ENCODE peak calls at places on chromosome 13, in seven cellular contexts. Q is colonic mucosa, S is fibroblast of the aortic adventitia, I is adrenal gland, Z is GM10248, H is Calu3, K is endothelial cell. O is an unnamed sample.

GRCh38 chr13:75544681-75545333 is 4.8 kb upstream of the UCHL3 start:
- DNase-seq in Z (no peak), K (no peak), H (no peak), S (peak), Q (no peak), I (peak), O (no peak)

GRCh38 chr13:59261928-59262488 is 901.7 kb downstream of the DIAPH3 start:
- DNase-seq in Z (no peak), K (peak), Q (no peak), H (no peak), S (peak), I (no peak), O (no peak)

GRCh38 chr13:94548382-94549240 is 47.3 kb downstream of the TGDS start:
- DNase-seq in Q (peak), Z (peak), K (peak), I (peak), H (peak), S (peak), O (no peak)

GRCh38 chr13:50208826-50209335 is 193.6 kb downstream of the KCNRG start:
- DNase-seq in S (peak), K (peak), H (peak), Q (peak), I (peak), Z (peak), O (no peak)

GRCh38 chr13:73416093-73416492 is 357.3 kb downstream of the KLF5 start:
- DNase-seq in Q (no peak), H (no peak), K (no peak), S (no peak), I (no peak), Z (no peak), O (no peak)

GRCh38 chr13:52085416-52085815 is 43.5 kb downstream of the NEK5 start:
- DNase-seq in Q (no peak), K (no peak), H (no peak), I (no peak), S (peak), Z (no peak), O (no peak)

GRCh38 chr13:31908696-31909386 is 122.7 kb upstream of the FRY start:
- DNase-seq in S (peak), Q (no peak), Z (no peak), H (no peak), I (no peak), K (no peak), O (no peak)

GRCh38 chr13:90591927-90592268 is 755.6 kb upstream of the MIR17HG start:
- DNase-seq in Z (no peak), I (no peak), Q (no peak), S (no peak), K (peak), H (no peak), O (no peak)

GRCh38 chr13:23455401-23456185 is 22.1 kb upstream of the SACS start:
- DNase-seq in Q (no peak), S (no peak), I (no peak), K (no peak), Z (no peak), H (no peak), O (no peak)

GRCh38 chr13:114099191-114099590 is 33.2 kb downstream of the RASA3 start:
- DNase-seq in I (peak), Z (peak), K (no peak), S (peak), Q (peak), H (peak), O (peak)

GRCh38 chr13:87678353-87678752 is 7.2 kb downstream of the SLITRK5 start:
- DNase-seq in I (no peak), Q (no peak), H (no peak), K (no peak), S (no peak), Z (peak), O (no peak)

GRCh38 chr13:97003071-97003470 is 8.8 kb upstream of the OXGR1 start:
- DNase-seq in I (no peak), K (no peak), Z (no peak), Q (no peak), H (no peak), S (no peak), O (no peak)

GRCh38 chr13:30370146-30370545 is 52.1 kb upstream of the UBE2L5 start:
- DNase-seq in K (no peak), Z (no peak), S (no peak), I (no peak), H (no peak), Q (no peak), O (no peak)

GRCh38 chr13:33229446-33230177 is 55.9 kb downstream of the STARD13 start:
- DNase-seq in H (no peak), Q (no peak), Z (no peak), K (no peak), S (no peak), I (no peak), O (no peak)

GRCh38 chr13:42970824-42971669 is 21.0 kb downstream of the EPSTI1 start:
- DNase-seq in H (peak), K (peak), S (peak), Z (peak), I (no peak), Q (peak), O (no peak)
- TF ChIP-seq CTCF in H (no peak), K (peak), S (peak), Z (peak), I (peak), Q (peak), O (peak)

GRCh38 chr13:28718538-28719226 is at the start of gene SLC46A3:
- DNase-seq in S (peak), I (peak), Z (peak), K (peak), Q (peak), H (peak), O (peak)
- TF ChIP-seq CTCF in S (peak), I (no peak), Z (peak), K (no peak), Q (no peak), H (no peak), O (peak)

DNA sequence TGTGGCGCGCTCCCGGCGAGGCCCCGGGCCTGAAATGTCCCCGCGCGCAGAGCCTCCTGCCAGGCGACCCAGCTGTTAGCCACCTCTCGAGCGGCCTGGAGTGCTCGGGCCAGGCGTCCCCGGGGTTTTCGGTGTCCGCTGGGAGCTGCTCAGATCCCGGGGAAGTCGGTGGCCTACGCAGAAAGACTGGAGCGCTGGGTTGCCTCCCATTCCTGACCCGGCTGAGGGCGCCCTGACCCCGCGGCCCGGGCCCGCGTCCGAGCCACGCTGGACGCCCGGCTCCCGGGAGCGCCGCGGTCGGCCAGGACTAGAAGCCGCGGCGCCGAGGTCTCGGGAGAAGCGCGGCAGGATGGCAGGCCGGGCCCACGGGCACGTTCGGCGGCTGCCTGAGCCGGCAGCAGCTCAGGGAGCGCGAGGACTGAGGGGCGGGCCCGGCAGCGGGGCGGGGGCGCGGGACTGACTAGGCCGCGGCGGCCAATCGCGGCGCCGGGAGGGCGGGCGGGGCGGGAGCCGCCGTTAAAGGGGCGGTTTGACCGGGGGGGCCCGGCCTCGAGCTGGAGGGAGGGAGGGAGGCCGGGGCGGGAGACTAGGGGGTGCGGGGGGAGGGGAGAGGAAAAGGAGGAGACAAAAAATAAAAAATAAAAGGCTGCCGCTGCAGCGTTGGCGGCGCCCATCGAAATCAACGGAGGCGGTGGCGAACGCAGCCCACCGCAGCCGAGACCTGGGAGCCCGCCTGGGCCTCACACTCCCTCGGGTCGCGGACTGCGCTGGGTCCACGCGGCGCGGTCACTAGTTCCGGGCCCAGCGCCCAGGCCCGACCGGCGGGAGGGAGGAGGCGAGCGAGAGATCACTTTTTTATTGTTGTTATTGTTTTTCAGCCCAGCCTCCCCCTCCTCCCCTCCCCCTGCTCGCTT is 1.1 kb upstream of the ZIC2 start:
- DNase-seq in Q (peak), Z (peak), K (peak), S (peak), H (peak), I (peak), O (no peak)
- TF ChIP-seq CTCF in Q (no peak), Z (no peak), K (no peak), S (no peak), H (no peak), I (no peak), O (peak)

GRCh38 chr13:104953588-104953987 is 1581.9 kb downstream of the EFNB2 start:
- DNase-seq in S (no peak), K (no peak), Z (no peak), H (no peak), Q (no peak), I (no peak), O (no peak)

GRCh38 chr13:104949840-104950805 is 1585.3 kb downstream of the EFNB2 start:
- DNase-seq in I (no peak), Z (no peak), S (no peak), Q (no peak), H (no peak), K (no peak), O (no peak)

DNA sequence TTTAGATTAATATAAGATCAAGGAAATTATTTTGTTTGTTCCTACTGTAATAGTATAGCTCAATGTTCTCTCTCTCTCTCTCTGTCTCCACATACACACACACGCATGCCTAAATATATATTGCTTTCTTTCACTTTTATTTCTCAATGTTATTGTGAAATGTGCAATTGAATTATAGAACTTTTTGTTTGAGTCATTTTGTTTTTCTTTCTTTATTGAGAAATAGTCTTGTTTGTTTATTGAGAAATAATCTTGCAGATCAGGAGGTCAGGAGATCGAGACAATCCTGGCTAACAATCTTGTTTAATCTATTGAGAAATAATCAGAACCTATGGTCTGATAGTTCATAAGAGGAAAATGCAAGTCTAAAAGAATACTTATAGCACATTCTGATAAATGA is 1581.3 kb downstream of the EFNB2 start:
- DNase-seq in K (no peak), I (no peak), S (no peak), Q (no peak), Z (no peak), H (no peak), O (no peak)
- TF ChIP-seq CTCF in K (no peak), I (no peak), S (no peak), Q (no peak), Z (no peak), H (no peak), O (no peak)

GRCh38 chr13:43132228-43132627 is 108.8 kb downstream of the DNAJC15 start:
- DNase-seq in K (peak), Z (peak), S (peak), Q (peak), H (peak), I (peak), O (no peak)
- TF ChIP-seq CTCF in K (no peak), Z (peak), S (peak), Q (no peak), H (peak), I (peak), O (peak)

GRCh38 chr13:85828094-85828684 is 29.0 kb upstream of the SLITRK6 start:
- DNase-seq in Q (no peak), H (no peak), K (no peak), S (peak), I (no peak), Z (peak), O (no peak)
- TF ChIP-seq CTCF in Q (peak), H (no peak), K (peak), S (peak), I (peak), Z (peak), O (peak)

GRCh38 chr13:71290963-71291937 is 575.8 kb downstream of the DACH1 start:
- DNase-seq in I (peak), Q (no peak), K (no peak), Z (peak), S (peak), H (peak), O (no peak)

GRCh38 chr13:71285700-71286099 is 581.3 kb downstream of the DACH1 start:
- DNase-seq in K (no peak), Z (no peak), H (peak), I (no peak), Q (no peak), S (no peak), O (no peak)
- TF ChIP-seq CTCF in K (no peak), Z (peak), H (no peak), I (no peak), Q (no peak), S (no peak), O (peak)

GRCh38 chr13:79675931-79676658 is 195.1 kb downstream of the NDFIP2 start:
- DNase-seq in S (no peak), I (no peak), Q (no peak), K (no peak), Z (no peak), H (no peak), O (no peak)
- TF ChIP-seq CTCF in S (no peak), I (no peak), Q (no peak), K (no peak), Z (no peak), H (no peak), O (no peak)

DNA sequence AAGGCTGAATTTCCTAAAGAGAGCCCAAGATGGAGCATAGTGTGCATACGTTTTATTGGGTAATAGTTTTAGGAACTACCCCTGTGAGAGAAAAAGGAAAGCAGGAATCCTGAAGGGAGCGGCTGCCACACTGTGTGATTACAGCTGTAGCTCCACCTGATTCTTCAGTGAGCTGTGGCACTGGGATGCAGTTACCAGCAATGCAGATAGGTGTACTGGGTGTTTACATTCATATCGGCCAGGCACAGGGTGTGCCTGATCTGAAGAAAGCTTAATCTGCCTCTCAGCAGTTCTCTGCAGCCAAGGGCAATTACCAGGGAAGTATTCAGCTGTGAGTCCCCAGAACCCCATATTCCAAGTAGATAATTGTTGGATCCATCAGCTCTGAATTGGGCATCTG is 1541.8 kb downstream of the EFNB2 start:
- DNase-seq in Q (no peak), I (no peak), Z (no peak), H (no peak), K (no peak), S (no peak), O (no peak)
- TF ChIP-seq CTCF in Q (no peak), I (no peak), Z (no peak), H (no peak), K (no peak), S (no peak), O (no peak)

GRCh38 chr13:43894438-43894837 is 14.7 kb downstream of the LACC1 start:
- DNase-seq in S (no peak), I (no peak), Q (no peak), Z (no peak), K (no peak), H (no peak), O (no peak)
- TF ChIP-seq CTCF in S (peak), I (no peak), Q (no peak), Z (no peak), K (peak), H (no peak), O (peak)

O was measured in chondrocyte.